ENCODE peak calls at places on chromosomes 2 and 18, in nine cellular contexts. I is OCI-LY7; L is CD4-positive, alpha-beta T cell; D is A549; Z is brain microvascular endothelial cell; F is left lung; P is MM.1S; O is pancreas; X is GM23338. E is an unnamed sample.

GRCh38 chr2:130304726-130305125 is 38.0 kb upstream of the IMP4 start:
- DNase-seq in I (no peak), L (no peak), D (no peak), Z (no peak), F (no peak), P (no peak), O (no peak), X (no peak), E (no peak)

GRCh38 chr2:199085201-199085750 is 372.5 kb downstream of the SATB2 start:
- DNase-seq in I (no peak), L (no peak), D (no peak), Z (no peak), F (no peak), P (no peak), O (no peak), X (no peak), E (no peak)

GRCh38 chr18:52435301-52435700 is 95.3 kb downstream of the DCC start:
- DNase-seq in I (no peak), L (no peak), D (no peak), Z (no peak), F (no peak), P (no peak), O (no peak), X (no peak), E (no peak)

GRCh38 chr2:6977095-6977777 is 60.0 kb downstream of the RNF144A start:
- DNase-seq in I (no peak), L (no peak), D (no peak), Z (no peak), F (no peak), P (no peak), O (peak; percentile 78), X (no peak), E (no peak)

GRCh38 chr2:238691596-238692491 is 156.0 kb upstream of the TWIST2 start:
- DNase-seq in I (no peak), L (no peak), D (no peak), Z (no peak), F (no peak), P (no peak), O (no peak), X (no peak), E (no peak)

GRCh38 chr2:234164499-234165409 is 114.3 kb downstream of the SPP2 start:
- DNase-seq in I (peak; percentile 78), L (peak; percentile 67), D (no peak), Z (no peak), F (peak; percentile 60), P (no peak), O (no peak), X (no peak), E (no peak)

GRCh38 chr2:173058673-173059072 is 17.0 kb upstream of the MAP3K20 start:
- DNase-seq in I (peak; percentile 27), L (no peak), D (no peak), Z (no peak), F (no peak), P (no peak), O (no peak), X (no peak), E (no peak)

GRCh38 chr2:176395273-176395854 is 126.1 kb downstream of the MTX2 start:
- DNase-seq in I (no peak), L (no peak), D (no peak), Z (no peak), F (no peak), P (no peak), O (no peak), X (no peak), E (no peak)

GRCh38 chr2:41865263-41865662 is 182.6 kb upstream of the PKDCC start:
- DNase-seq in I (no peak), L (no peak), D (no peak), Z (no peak), F (no peak), P (no peak), O (no peak), X (peak; percentile 56), E (no peak)

GRCh38 chr2:240601061-240601830 is 14.7 kb downstream of the CAPN10 start:
- DNase-seq in I (no peak), L (peak; percentile 22), D (no peak), Z (no peak), F (peak; percentile 65), P (no peak), O (no peak), X (no peak), E (no peak)

GRCh38 chr2:44004735-44005602 is 9.2 kb upstream of the LRPPRC start:
- DNase-seq in I (peak; percentile 28), L (no peak), D (no peak), Z (no peak), F (no peak), P (no peak), O (no peak), X (no peak), E (no peak)

GRCh38 chr2:60411295-60411694 is 142.2 kb downstream of the BCL11A start:
- DNase-seq in I (peak; percentile 27), L (no peak), D (no peak), Z (no peak), F (no peak), P (no peak), O (no peak), X (no peak), E (no peak)

GRCh38 chr2:40004336-40004735 is 225.3 kb upstream of the THUMPD2 start:
- DNase-seq in I (peak; percentile 31), L (no peak), D (no peak), Z (peak; percentile 59), F (no peak), P (no peak), O (no peak), X (no peak), E (no peak)

GRCh38 chr2:62857139-62857931 is 151.8 kb downstream of the EHBP1 start:
- DNase-seq in I (no peak), L (no peak), D (no peak), Z (no peak), F (no peak), P (no peak), O (no peak), X (no peak), E (no peak)

GRCh38 chr2:238285653-238286082 is 2.7 kb downstream of the PER2 start:
- DNase-seq in I (no peak), L (no peak), D (peak; percentile 82), Z (peak; percentile 95), F (no peak), P (no peak), O (peak; percentile 84), X (peak; percentile 54), E (peak; percentile 83)

GRCh38 chr2:208491648-208492047 is 85.1 kb downstream of the PTH2R start:
- DNase-seq in I (no peak), L (no peak), D (no peak), Z (no peak), F (no peak), P (no peak), O (no peak), X (no peak), E (no peak)

GRCh38 chr2:112121682-112122254 is 16.4 kb upstream of the FBLN7 start:
- DNase-seq in I (peak; percentile 57), L (no peak), D (peak; percentile 12), Z (peak; percentile 40), F (no peak), P (peak; percentile 46), O (no peak), X (peak; percentile 68), E (no peak)

GRCh38 chr2:112118148-112118547 is 20.0 kb upstream of the FBLN7 start:
- DNase-seq in I (no peak), L (no peak), D (no peak), Z (no peak), F (no peak), P (no peak), O (no peak), X (peak; percentile 37), E (no peak)
- TF ChIP-seq CTCF in I (no peak), L (no peak), D (no peak), Z (peak; percentile 44), F (no peak), P (peak; percentile 3), O (no peak), X (peak; percentile 32), E (no peak)

DNA sequence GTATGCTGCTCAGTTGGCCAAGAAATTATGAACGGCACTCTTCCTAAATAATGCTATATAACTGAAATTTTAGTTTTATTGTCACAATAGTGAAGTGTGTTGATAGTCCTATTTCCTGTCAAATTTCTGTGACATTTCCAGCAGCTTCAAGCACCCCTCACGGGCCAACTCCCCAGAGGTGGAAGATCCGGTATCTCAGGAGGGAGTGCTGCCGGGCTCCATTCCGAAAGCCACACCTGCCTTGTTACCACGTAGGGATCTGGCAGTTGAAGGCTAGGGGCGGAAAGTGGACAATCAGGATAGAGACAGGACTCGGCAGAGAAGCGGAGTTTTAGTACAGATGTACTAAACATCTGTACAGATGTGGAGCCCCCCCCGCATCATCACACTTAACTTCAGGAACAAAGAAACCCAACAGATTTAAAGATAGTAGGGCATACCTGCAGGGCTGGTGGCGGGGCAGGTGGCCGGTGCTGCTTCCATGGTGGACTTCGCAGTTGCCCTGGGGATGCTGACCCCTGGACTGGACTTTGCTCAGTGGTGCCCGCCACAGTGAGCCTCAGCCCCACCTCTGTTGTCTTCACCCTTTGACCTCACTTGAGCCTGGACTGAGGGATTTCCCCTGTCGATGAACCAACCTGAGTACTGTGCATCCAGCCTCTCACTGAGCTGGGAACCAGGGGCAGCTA is 22.3 kb downstream of the ASAP2 start:
- DNase-seq in I (no peak), L (no peak), D (no peak), Z (no peak), F (peak; percentile 36), P (no peak), O (no peak), X (no peak), E (no peak)
- H3K27ac ChIP-seq in I (no peak overlapping the region), L (no peak overlapping the region), D (no peak overlapping the region), Z (peak overlapping the region; percentile 77), F (no peak overlapping the region), P (no peak overlapping the region), O (no peak overlapping the region), X (no peak overlapping the region), E (peak overlapping the region; percentile 32)

DNA sequence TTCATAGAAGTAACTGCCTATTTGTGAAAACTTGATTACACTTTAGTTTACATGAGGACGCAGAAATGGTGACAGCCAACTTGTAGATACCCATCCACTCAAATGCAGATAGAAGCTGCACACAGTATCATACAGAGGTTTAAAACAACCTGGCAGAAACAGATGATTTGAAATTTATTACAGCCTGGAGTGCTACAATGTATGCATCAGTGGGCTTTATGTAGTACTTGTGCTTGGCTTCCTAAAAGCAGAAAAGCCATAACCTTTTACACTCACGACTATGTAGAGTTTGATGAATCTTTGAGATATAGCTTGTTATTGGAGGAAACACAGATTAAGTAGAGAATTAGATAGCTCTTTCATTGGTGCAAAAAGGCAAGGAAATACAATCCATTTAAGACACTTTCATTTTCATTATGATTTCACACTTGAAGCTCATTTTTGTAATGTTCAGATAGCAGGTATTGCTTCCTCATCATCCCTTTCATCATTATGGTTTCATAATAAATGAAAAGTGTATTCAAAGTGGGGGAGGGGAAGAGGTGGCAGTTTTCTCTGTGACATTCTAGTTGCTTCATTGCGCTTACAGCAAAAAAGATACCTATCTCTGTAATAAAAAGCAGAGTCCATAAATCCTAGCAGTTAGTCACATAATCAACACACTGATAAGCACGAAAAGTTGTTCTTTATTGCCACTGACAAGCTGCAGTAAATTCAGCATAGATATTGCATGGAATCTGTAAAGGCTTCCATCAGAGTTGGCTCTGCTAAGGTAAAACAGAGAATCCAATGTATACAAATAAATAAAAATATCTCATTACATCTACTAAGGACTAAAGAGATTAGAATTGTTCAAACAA is 789.9 kb upstream of the FSHR start:
- DNase-seq in I (no peak), L (no peak), D (no peak), Z (no peak), F (no peak), P (peak; percentile 18), O (no peak), X (no peak), E (no peak)
- TF ChIP-seq CTCF in I (no peak), L (no peak), D (no peak), Z (no peak), F (no peak), P (no peak), O (no peak), X (no peak), E (no peak)

GRCh38 chr2:38539086-38539485 is 63.6 kb downstream of the HNRNPLL start:
- DNase-seq in I (no peak), L (no peak), D (no peak), Z (no peak), F (no peak), P (no peak), O (no peak), X (peak; percentile 52), E (no peak)
- H3K27ac ChIP-seq in I (no peak overlapping the region), L (no peak overlapping the region), D (no peak overlapping the region), Z (no peak overlapping the region), F (no peak overlapping the region), P (no peak overlapping the region), O (no peak overlapping the region), X (no peak overlapping the region), E (no peak overlapping the region)